ENCODE peak calls at places on chromosomes 13 and 19, in four cellular contexts. U is fibroblast of lung, V is pancreas, N is AG04450. M is an unnamed sample.

GRCh38 chr19:2638417-2638940 is 64.0 kb downstream of the GNG7 start:
- DNase-seq in V (no peak), N (no peak), U (no peak), M (no peak)

GRCh38 chr19:20964798-20965197 is 41.7 kb downstream of the ZNF85 start:
- DNase-seq in N (no peak), U (no peak), V (no peak), M (no peak)

GRCh38 chr19:15640294-15640903 is at the start of gene CYP4F3:
- DNase-seq in N (no peak), U (no peak), V (peak; percentile 83), M (no peak)

GRCh38 chr13:24264976-24265375 is 44.4 kb upstream of the C1QTNF9 start:
- DNase-seq in N (no peak), U (no peak), V (no peak), M (no peak)

GRCh38 chr13:78121459-78122348 is 203.1 kb upstream of the EDNRB start:
- DNase-seq in U (peak; percentile 83), N (no peak), V (no peak), M (peak; percentile 29)

GRCh38 chr13:21777813-21778212 is 106.9 kb downstream of the FGF9 start:
- DNase-seq in N (no peak), U (no peak), V (no peak), M (no peak)

GRCh38 chr19:8577247-8577646 is at the start of gene MYO1F:
- DNase-seq in V (no peak), U (no peak), N (no peak), M (no peak)

GRCh38 chr13:75489502-75490263 is 7.7 kb upstream of the TBC1D4 start:
- DNase-seq in N (peak; percentile 15), U (peak; percentile 66), V (no peak), M (no peak)

GRCh38 chr19:43362179-43362578 is 8.7 kb downstream of the CD177 start:
- DNase-seq in N (no peak), U (no peak), V (no peak), M (no peak)

GRCh38 chr13:94707400-94708021 is 4.8 kb downstream of the SOX21 start:
- DNase-seq in V (no peak), N (no peak), U (no peak), M (no peak)

GRCh38 chr13:99087954-99088491 is 110.2 kb upstream of the DOCK9 start:
- DNase-seq in U (no peak), N (no peak), V (no peak), M (no peak)

GRCh38 chr13:86684402-86684801 is 885.2 kb upstream of the SLITRK6 start:
- DNase-seq in U (peak; percentile 37), N (no peak), V (no peak), M (no peak)

GRCh38 chr13:32208860-32209259 is 106.3 kb downstream of the ZAR1L start:
- DNase-seq in N (no peak), V (no peak), U (no peak), M (no peak)

GRCh38 chr13:113002206-113002821 is 33.3 kb downstream of the MCF2L start:
- DNase-seq in U (no peak), N (no peak), V (peak; percentile 73), M (no peak)

GRCh38 chr19:12994701-12995595 is at the start of gene NFIX:
- DNase-seq in V (peak; percentile 86), N (no peak), U (peak; percentile 59), M (no peak)

GRCh38 chr13:51154029-51154555 is 43.0 kb upstream of the C13orf42 start:
- DNase-seq in N (no peak), V (no peak), U (peak; percentile 27), M (no peak)

GRCh38 chr19:17235618-17236413 is 9.8 kb downstream of the OCEL1 start:
- DNase-seq in N (peak; percentile 36), U (peak; percentile 72), V (peak; percentile 84), M (no peak)

GRCh38 chr19:10222201-10222890 is 8.8 kb downstream of the S1PR2 start:
- DNase-seq in U (no peak), N (no peak), V (no peak), M (no peak)
- TF ChIP-seq CTCF in U (no peak), N (no peak), V (no peak), M (no peak)

GRCh38 chr13:27976362-27977177 is 7.5 kb upstream of the CDX2 start:
- DNase-seq in U (no peak), V (peak; percentile 17), N (no peak), M (no peak)
- H3K27me3 ChIP-seq in U (peaks cover 65% of the 10 kb centered on the region), V (no peaks in the 10 kb centered on the region), N (peaks cover 91% of the 10 kb centered on the region), M (peaks cover 92% of the 10 kb centered on the region)

DNA sequence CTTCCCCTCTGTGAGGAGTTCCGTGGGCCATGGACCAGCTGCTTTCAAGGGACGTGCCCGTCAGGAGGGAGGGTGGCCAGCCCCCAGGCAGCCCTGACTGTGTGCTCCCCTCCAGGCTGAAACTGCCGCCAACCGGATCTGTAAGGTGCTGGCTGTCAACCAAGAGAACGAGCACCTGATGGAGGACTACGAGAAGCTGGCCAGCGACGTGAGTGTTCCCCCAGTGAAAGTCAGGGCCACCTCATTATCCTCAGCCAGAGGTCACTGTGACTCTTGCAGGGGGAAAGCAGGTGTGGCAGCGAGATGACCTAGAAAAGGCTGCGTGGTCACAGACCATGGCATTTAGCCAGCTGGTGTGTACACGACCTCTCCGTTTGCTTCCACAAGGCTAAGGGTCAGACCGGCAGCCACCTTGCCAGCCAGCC is 29.9 kb downstream of the CAPN12 start:
- DNase-seq in N (no peak), U (no peak), V (no peak), M (no peak)
- TF ChIP-seq CTCF in N (no peak), U (no peak), V (no peak), M (no peak)

GRCh38 chr19:1587872-1588271 is 4.8 kb downstream of the MBD3 start:
- DNase-seq in N (no peak), U (no peak), V (no peak), M (no peak)

GRCh38 chr19:1592755-1593628 is at the start of gene MBD3:
- DNase-seq in U (peak; percentile 95), V (peak; percentile 96), N (peak; percentile 85), M (peak; percentile 70)

GRCh38 chr19:1590641-1591397 is 1.8 kb downstream of the MBD3 start:
- DNase-seq in U (peak; percentile 21), V (no peak), N (no peak), M (no peak)

GRCh38 chr19:1591421-1592022 is 1.1 kb downstream of the MBD3 start:
- DNase-seq in V (no peak), N (no peak), U (no peak), M (no peak)

DNA sequence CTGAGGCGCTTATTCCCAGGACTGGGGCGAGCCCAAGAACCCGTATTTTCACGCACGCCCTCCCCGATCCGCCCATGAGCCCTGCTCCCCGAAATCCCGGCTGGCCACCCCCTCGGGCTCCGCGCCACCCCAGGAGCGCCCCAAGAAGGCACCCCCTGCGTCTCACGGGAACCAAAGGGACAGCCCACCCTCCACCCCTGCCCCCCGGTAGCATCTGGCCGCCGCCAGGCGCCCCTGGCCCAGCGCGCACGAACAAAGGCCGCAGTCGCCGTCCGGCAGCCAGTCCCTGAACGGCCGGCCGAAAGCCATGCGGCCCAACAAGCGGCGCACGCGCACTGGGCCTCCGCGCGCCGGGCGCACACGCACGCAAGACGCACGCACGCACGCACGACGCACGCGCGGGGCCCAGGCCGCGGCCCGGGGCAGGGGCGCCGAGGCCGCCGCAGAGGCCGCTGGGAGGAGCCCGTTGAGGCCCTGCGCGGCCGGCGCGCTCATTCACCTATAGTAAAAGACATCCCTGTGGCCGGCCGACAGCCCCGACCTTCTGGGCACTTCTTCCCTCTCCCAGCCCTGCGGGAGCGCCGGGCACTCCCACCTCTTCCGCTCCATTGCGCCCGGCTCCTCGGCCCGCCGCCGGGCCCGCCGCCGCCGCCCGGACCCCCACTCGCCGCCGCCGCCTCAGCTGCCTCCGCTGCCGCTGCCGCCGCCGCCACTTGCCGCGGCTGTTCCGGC is 476 bp downstream of the MBD3 start:
- DNase-seq in N (peak; percentile 49), U (peak; percentile 90), V (peak; percentile 95), M (peak; percentile 31)
- H3K27me3 ChIP-seq in N (no peaks in the 10 kb centered on the region), U (no peaks in the 10 kb centered on the region), V (no peaks in the 10 kb centered on the region), M (no peaks in the 10 kb centered on the region)